ENCODE peak calls at places on chromosomes 16 and 17, in seven cellular contexts. One of them, this sample, is unnamed.

GRCh38 chr16:85303354-85303883 is 191.1 kb upstream of the CIBAR2 start:
- DNase-seq in PC-9: peak
- DNase-seq in tibial artery: no peak
- DNase-seq in left ventricle myocardium inferior: peak
- DNase-seq in left ventricle myocardium superior: peak
- DNase-seq in stomach: peak
- DNase-seq in fibroblast of gingiva: peak
- DNase-seq in this sample: no peak

GRCh38 chr17:8366231-8366630 is 10.3 kb downstream of the KRABD2 start:
- DNase-seq in PC-9: no peak
- DNase-seq in tibial artery: no peak
- DNase-seq in left ventricle myocardium inferior: no peak
- DNase-seq in left ventricle myocardium superior: no peak
- DNase-seq in stomach: no peak
- DNase-seq in fibroblast of gingiva: peak
- DNase-seq in this sample: peak

GRCh38 chr16:82667437-82667836 is 40.7 kb downstream of the CDH13 start:
- DNase-seq in PC-9: no peak
- DNase-seq in tibial artery: no peak
- DNase-seq in left ventricle myocardium inferior: no peak
- DNase-seq in left ventricle myocardium superior: no peak
- DNase-seq in stomach: no peak
- DNase-seq in fibroblast of gingiva: no peak
- DNase-seq in this sample: no peak

GRCh38 chr17:45147581-45148182 is 593 bp upstream of the HEXIM1 start:
- DNase-seq in PC-9: peak
- DNase-seq in tibial artery: peak
- DNase-seq in left ventricle myocardium inferior: peak
- DNase-seq in left ventricle myocardium superior: peak
- DNase-seq in stomach: peak
- DNase-seq in fibroblast of gingiva: peak
- DNase-seq in this sample: peak

GRCh38 chr17:5587431-5588032 is 3.2 kb upstream of the NLRP1 start:
- DNase-seq in PC-9: peak
- DNase-seq in tibial artery: no peak
- DNase-seq in left ventricle myocardium inferior: no peak
- DNase-seq in left ventricle myocardium superior: no peak
- DNase-seq in stomach: no peak
- DNase-seq in fibroblast of gingiva: peak
- DNase-seq in this sample: no peak

GRCh38 chr16:68764866-68765265 is 27.8 kb downstream of the CDH1 start:
- DNase-seq in PC-9: no peak
- DNase-seq in tibial artery: no peak
- DNase-seq in left ventricle myocardium inferior: no peak
- DNase-seq in left ventricle myocardium superior: no peak
- DNase-seq in stomach: no peak
- DNase-seq in fibroblast of gingiva: no peak
- DNase-seq in this sample: no peak

GRCh38 chr17:343211-343610 is 9.4 kb downstream of the RPH3AL start:
- DNase-seq in PC-9: no peak
- DNase-seq in tibial artery: no peak
- DNase-seq in left ventricle myocardium inferior: no peak
- DNase-seq in left ventricle myocardium superior: no peak
- DNase-seq in stomach: no peak
- DNase-seq in fibroblast of gingiva: no peak
- DNase-seq in this sample: no peak

GRCh38 chr17:40121191-40121885 is 433 bp upstream of the MSL1 start:
- DNase-seq in PC-9: peak
- DNase-seq in tibial artery: no peak
- DNase-seq in left ventricle myocardium inferior: peak
- DNase-seq in left ventricle myocardium superior: peak
- DNase-seq in stomach: no peak
- DNase-seq in fibroblast of gingiva: peak
- DNase-seq in this sample: no peak

GRCh38 chr17:82300228-82300627 is 17.2 kb downstream of the CD7 start:
- DNase-seq in PC-9: no peak
- DNase-seq in tibial artery: no peak
- DNase-seq in left ventricle myocardium inferior: no peak
- DNase-seq in left ventricle myocardium superior: no peak
- DNase-seq in stomach: no peak
- DNase-seq in fibroblast of gingiva: no peak
- DNase-seq in this sample: no peak

GRCh38 chr16:67565470-67566100 is 3.3 kb downstream of the CTCF start:
- DNase-seq in PC-9: no peak
- DNase-seq in tibial artery: no peak
- DNase-seq in left ventricle myocardium inferior: no peak
- DNase-seq in left ventricle myocardium superior: no peak
- DNase-seq in stomach: no peak
- DNase-seq in fibroblast of gingiva: no peak
- DNase-seq in this sample: no peak

GRCh38 chr17:74520790-74521480 is 10.3 kb downstream of the CD300LB start:
- DNase-seq in PC-9: no peak
- DNase-seq in tibial artery: no peak
- DNase-seq in left ventricle myocardium inferior: no peak
- DNase-seq in left ventricle myocardium superior: no peak
- DNase-seq in stomach: peak
- DNase-seq in fibroblast of gingiva: no peak
- DNase-seq in this sample: no peak

GRCh38 chr16:71645450-71645849 is 19.5 kb downstream of the MARVELD3 start:
- DNase-seq in PC-9: no peak
- DNase-seq in tibial artery: no peak
- DNase-seq in left ventricle myocardium inferior: no peak
- DNase-seq in left ventricle myocardium superior: no peak
- DNase-seq in stomach: no peak
- DNase-seq in fibroblast of gingiva: peak
- DNase-seq in this sample: no peak

GRCh38 chr17:58028591-58028990 is 21.5 kb upstream of the SRSF1 start:
- DNase-seq in PC-9: no peak
- DNase-seq in tibial artery: no peak
- DNase-seq in left ventricle myocardium inferior: no peak
- DNase-seq in left ventricle myocardium superior: no peak
- DNase-seq in stomach: no peak
- DNase-seq in fibroblast of gingiva: no peak
- DNase-seq in this sample: no peak

GRCh38 chr17:75681289-75681688 is 14.2 kb downstream of the SAP30BP start:
- DNase-seq in PC-9: no peak
- DNase-seq in tibial artery: no peak
- DNase-seq in left ventricle myocardium inferior: no peak
- DNase-seq in left ventricle myocardium superior: no peak
- DNase-seq in stomach: no peak
- DNase-seq in fibroblast of gingiva: peak
- DNase-seq in this sample: peak

GRCh38 chr17:50175035-50175788 is 9.4 kb downstream of the SGCA start:
- DNase-seq in PC-9: no peak
- DNase-seq in tibial artery: no peak
- DNase-seq in left ventricle myocardium inferior: no peak
- DNase-seq in left ventricle myocardium superior: no peak
- DNase-seq in stomach: no peak
- DNase-seq in fibroblast of gingiva: no peak
- DNase-seq in this sample: no peak

GRCh38 chr16:81429045-81429521 is 15.5 kb upstream of the CMIP start:
- DNase-seq in PC-9: peak
- DNase-seq in tibial artery: no peak
- DNase-seq in left ventricle myocardium inferior: peak
- DNase-seq in left ventricle myocardium superior: peak
- DNase-seq in stomach: peak
- DNase-seq in fibroblast of gingiva: peak
- DNase-seq in this sample: no peak

GRCh38 chr17:46972346-46972745 is 6.7 kb downstream of the RPRML start:
- DNase-seq in PC-9: no peak
- DNase-seq in tibial artery: no peak
- DNase-seq in left ventricle myocardium inferior: peak
- DNase-seq in left ventricle myocardium superior: peak
- DNase-seq in stomach: peak
- DNase-seq in fibroblast of gingiva: no peak
- DNase-seq in this sample: no peak

GRCh38 chr17:19021622-19022083 is 17.1 kb upstream of the FAM83G start:
- DNase-seq in PC-9: no peak
- DNase-seq in tibial artery: no peak
- DNase-seq in left ventricle myocardium inferior: no peak
- DNase-seq in left ventricle myocardium superior: peak
- DNase-seq in stomach: no peak
- DNase-seq in fibroblast of gingiva: no peak
- DNase-seq in this sample: no peak

GRCh38 chr17:4949321-4950074 is 1.2 kb upstream of the PFN1 start:
- DNase-seq in PC-9: peak
- DNase-seq in tibial artery: peak
- DNase-seq in left ventricle myocardium inferior: peak
- DNase-seq in left ventricle myocardium superior: peak
- DNase-seq in stomach: peak
- DNase-seq in fibroblast of gingiva: peak
- DNase-seq in this sample: no peak

GRCh38 chr16:165539-166374 is at the start of gene HBM:
- DNase-seq in PC-9: no peak
- DNase-seq in tibial artery: no peak
- DNase-seq in left ventricle myocardium inferior: no peak
- DNase-seq in left ventricle myocardium superior: no peak
- DNase-seq in stomach: no peak
- DNase-seq in fibroblast of gingiva: no peak
- DNase-seq in this sample: no peak

GRCh38 chr16:81448154-81449131 is 3.8 kb downstream of the CMIP start:
- DNase-seq in PC-9: peak
- DNase-seq in tibial artery: no peak
- DNase-seq in left ventricle myocardium inferior: no peak
- DNase-seq in left ventricle myocardium superior: no peak
- DNase-seq in stomach: peak
- DNase-seq in fibroblast of gingiva: no peak
- DNase-seq in this sample: no peak

GRCh38 chr16:26186221-26186620 is 494.5 kb downstream of the HS3ST4 start:
- DNase-seq in PC-9: no peak
- DNase-seq in tibial artery: no peak
- DNase-seq in left ventricle myocardium inferior: no peak
- DNase-seq in left ventricle myocardium superior: no peak
- DNase-seq in stomach: no peak
- DNase-seq in fibroblast of gingiva: no peak
- DNase-seq in this sample: no peak

GRCh38 chr17:7855643-7856080 is 796 bp downstream of the TMEM88 start:
- DNase-seq in PC-9: no peak
- DNase-seq in tibial artery: no peak
- DNase-seq in left ventricle myocardium inferior: no peak
- DNase-seq in left ventricle myocardium superior: peak
- DNase-seq in stomach: no peak
- DNase-seq in fibroblast of gingiva: no peak
- DNase-seq in this sample: no peak

GRCh38 chr16:20833081-20833480 is 26.8 kb downstream of the REXO5 start:
- DNase-seq in PC-9: no peak
- DNase-seq in tibial artery: no peak
- DNase-seq in left ventricle myocardium inferior: no peak
- DNase-seq in left ventricle myocardium superior: no peak
- DNase-seq in stomach: no peak
- DNase-seq in fibroblast of gingiva: no peak
- DNase-seq in this sample: no peak